ENCODE peak calls at places on chromosomes 6 and 20, in five cellular contexts. I, Z, L, O and E are unnamed samples.

GRCh38 chr6:152309648-152310047 is 327.5 kb downstream of the SYNE1 start:
- DNase-seq in Z (no peak), O (no peak), L (no peak), I (no peak), E (no peak)

GRCh38 chr6:56374841-56375369 is 127.5 kb upstream of the COL21A1 start:
- DNase-seq in O (no peak), I (no peak), Z (no peak), L (no peak), E (no peak)

GRCh38 chr6:46891396-46891795 is 30.3 kb downstream of the ADGRF5 start:
- DNase-seq in O (no peak), L (no peak), Z (no peak), I (no peak), E (no peak)

GRCh38 chr20:57320358-57320757 is 9.2 kb upstream of the SPO11 start:
- DNase-seq in Z (no peak), O (no peak), L (no peak), I (no peak), E (no peak)

GRCh38 chr6:168528457-168529095 is 87.6 kb downstream of the SMOC2 start:
- DNase-seq in L (no peak), O (no peak), Z (no peak), I (no peak), E (no peak)

GRCh38 chr6:40477246-40478126 is 109.7 kb downstream of the LRFN2 start:
- DNase-seq in I (no peak), Z (no peak), O (no peak), L (no peak), E (peak; percentile 35)

GRCh38 chr20:38190936-38191371 is 25.9 kb upstream of the TGM2 start:
- DNase-seq in Z (no peak), L (no peak), O (no peak), I (no peak), E (no peak)

GRCh38 chr6:4388675-4389074 is 253.3 kb upstream of the ECI2 start:
- DNase-seq in L (peak; percentile 42), Z (no peak), I (no peak), O (no peak), E (peak; percentile 18)

GRCh38 chr6:31651602-31652191 is 764 bp downstream of the BAG6 start:
- DNase-seq in O (peak; percentile 55), I (peak; percentile 89), L (no peak), Z (no peak), E (peak; percentile 55)

GRCh38 chr6:106187424-106187982 is 101.4 kb downstream of the PRDM1 start:
- DNase-seq in Z (no peak), I (no peak), O (no peak), L (no peak), E (no peak)

GRCh38 chr20:20820104-20820503 is 107.7 kb upstream of the RALGAPA2 start:
- DNase-seq in Z (no peak), L (peak; percentile 69), O (peak; percentile 34), I (peak; percentile 68), E (no peak)

GRCh38 chr6:56683882-56684281 is 41.2 kb upstream of the DST start:
- DNase-seq in L (no peak), I (peak; percentile 98), O (no peak), Z (no peak), E (no peak)

GRCh38 chr6:168886306-168886854 is 367.3 kb downstream of the THBS2 start:
- DNase-seq in I (no peak), O (no peak), Z (no peak), L (no peak), E (no peak)

GRCh38 chr6:138289739-138290138 is 71.4 kb upstream of the PBOV1 start:
- DNase-seq in O (no peak), Z (no peak), L (no peak), I (peak; percentile 47), E (no peak)

GRCh38 chr20:13221673-13222318 is 722 bp downstream of the ISM1 start:
- DNase-seq in I (peak; percentile 65), L (peak; percentile 82), Z (no peak), O (peak; percentile 13), E (peak; percentile 42)

GRCh38 chr20:43821795-43822194 is 92.9 kb upstream of the TOX2 start:
- DNase-seq in I (no peak), L (no peak), O (no peak), Z (no peak), E (no peak)

GRCh38 chr6:47496935-47497579 is 19.5 kb downstream of the CD2AP start:
- DNase-seq in Z (no peak), L (no peak), I (no peak), O (no peak), E (no peak)

GRCh38 chr20:8365634-8366033 is 233.6 kb downstream of the PLCB1 start:
- DNase-seq in I (no peak), L (no peak), Z (no peak), O (no peak), E (no peak)

GRCh38 chr20:12575352-12576095 is 433.2 kb upstream of the SPTLC3 start:
- DNase-seq in L (no peak), Z (no peak), I (no peak), O (no peak), E (no peak)

GRCh38 chr6:121531658-121532167 is 96.3 kb downstream of the GJA1 start:
- DNase-seq in O (no peak), I (no peak), Z (no peak), L (no peak), E (no peak)

GRCh38 chr6:12661690-12662089 is 54.9 kb upstream of the PHACTR1 start:
- DNase-seq in L (no peak), O (no peak), Z (no peak), I (no peak), E (no peak)

GRCh38 chr6:160863782-160864181 is 127.8 kb upstream of the MAP3K4 start:
- DNase-seq in L (no peak), Z (no peak), O (no peak), I (no peak), E (no peak)

GRCh38 chr6:509676-510075 is 118.1 kb downstream of the IRF4 start:
- DNase-seq in O (no peak), Z (no peak), I (no peak), L (no peak), E (no peak)

GRCh38 chr20:20465259-20465658 is 97.4 kb downstream of the INSM1 start:
- DNase-seq in I (no peak), L (peak; percentile 64), O (no peak), Z (no peak), E (no peak)

GRCh38 chr6:22026160-22026678 is 270.6 kb downstream of the PRL start:
- DNase-seq in L (no peak), Z (no peak), O (no peak), I (no peak), E (no peak)

GRCh38 chr20:33995053-33995816 is 1.5 kb downstream of the RALY start:
- DNase-seq in I (no peak), O (no peak), Z (no peak), L (no peak), E (no peak)

GRCh38 chr20:4181956-4182945 is 166.9 kb upstream of the RNF24 start:
- DNase-seq in L (no peak), I (no peak), O (no peak), Z (no peak), E (no peak)

GRCh38 chr6:99611148-99611547 is 4.5 kb downstream of the PRDM13 start:
- DNase-seq in I (no peak), Z (peak; percentile 51), L (no peak), O (no peak), E (no peak)

GRCh38 chr6:151805286-151805840 is 2.1 kb upstream of the ESR1 start:
- DNase-seq in Z (no peak), I (no peak), L (no peak), O (no peak), E (no peak)

GRCh38 chr6:166683477-166683876 is 56.4 kb upstream of the RPS6KA2 start:
- DNase-seq in I (no peak), L (no peak), Z (no peak), O (no peak), E (no peak)

GRCh38 chr20:34794006-34794585 is 31.4 kb downstream of the NCOA6 start:
- DNase-seq in Z (no peak), I (no peak), O (no peak), L (no peak), E (no peak)

GRCh38 chr6:111113731-111114438 is 26.6 kb downstream of the SLC16A10 start:
- DNase-seq in Z (no peak), O (no peak), I (no peak), L (no peak), E (peak; percentile 15)

GRCh38 chr6:18485660-18486435 is 98.7 kb downstream of the RNF144B start:
- DNase-seq in I (no peak), Z (no peak), L (no peak), O (no peak), E (no peak)

GRCh38 chr6:166729658-166730057 is 102.6 kb upstream of the RPS6KA2 start:
- DNase-seq in Z (no peak), O (no peak), I (no peak), L (no peak), E (no peak)

GRCh38 chr6:105302617-105303128 is 100.2 kb downstream of the PREP start:
- DNase-seq in O (no peak), Z (no peak), L (no peak), I (no peak), E (no peak)

GRCh38 chr6:170224694-170225660 is 65.9 kb downstream of the DLL1 start:
- DNase-seq in O (no peak), L (peak; percentile 44), I (no peak), Z (no peak), E (no peak)

GRCh38 chr20:3239026-3239866 is at the start of gene SLC4A11:
- DNase-seq in O (peak; percentile 54), I (peak; percentile 56), Z (no peak), L (peak; percentile 84), E (peak; percentile 50)

GRCh38 chr20:15699431-15700146 is 873.7 kb downstream of the KIF16B start:
- DNase-seq in O (no peak), I (no peak), L (peak; percentile 59), Z (no peak), E (no peak)
- H3K9ac ChIP-seq in O (no peak overlapping the region), I (no peak overlapping the region), L (no peak overlapping the region), Z (no peak overlapping the region), E (no peak overlapping the region)

DNA sequence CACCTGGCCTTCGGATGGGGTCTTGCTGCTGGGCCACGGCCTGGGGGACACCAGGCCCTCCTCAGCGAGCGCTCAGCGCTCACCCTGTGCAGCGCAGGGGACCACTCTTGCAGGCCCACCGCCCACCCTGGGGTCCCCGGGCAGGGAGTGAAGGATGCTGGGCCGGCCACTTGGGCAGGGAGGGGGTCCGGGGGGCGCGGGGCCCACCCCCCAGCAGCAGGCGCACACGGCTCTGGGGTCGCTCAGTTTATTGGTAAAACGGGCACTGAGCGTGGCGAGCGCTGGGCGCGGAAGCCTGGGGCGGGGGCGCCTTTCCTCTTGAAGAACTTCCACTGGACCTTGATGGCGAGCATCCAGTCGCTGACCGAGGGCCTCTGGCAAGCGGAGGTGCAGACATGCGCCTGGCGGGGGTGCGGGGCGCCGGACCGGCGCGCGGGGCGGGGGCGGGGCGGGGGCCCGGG is 11.1 kb downstream of the EEF1A2 start:
- DNase-seq in L (peak; percentile 54), O (no peak), Z (no peak), I (no peak), E (no peak)
- TF ChIP-seq ZNF274 in L (no peak), O (no peak), Z (no peak), I (no peak), E (no peak)

GRCh38 chr20:18156045-18156444 is 18.4 kb downstream of the KAT14 start:
- DNase-seq in Z (no peak), L (no peak), O (no peak), I (no peak), E (no peak)
- H3K9ac ChIP-seq in Z (no peak overlapping the region), L (no peak overlapping the region), O (no peak overlapping the region), I (no peak overlapping the region), E (no peak overlapping the region)

DNA sequence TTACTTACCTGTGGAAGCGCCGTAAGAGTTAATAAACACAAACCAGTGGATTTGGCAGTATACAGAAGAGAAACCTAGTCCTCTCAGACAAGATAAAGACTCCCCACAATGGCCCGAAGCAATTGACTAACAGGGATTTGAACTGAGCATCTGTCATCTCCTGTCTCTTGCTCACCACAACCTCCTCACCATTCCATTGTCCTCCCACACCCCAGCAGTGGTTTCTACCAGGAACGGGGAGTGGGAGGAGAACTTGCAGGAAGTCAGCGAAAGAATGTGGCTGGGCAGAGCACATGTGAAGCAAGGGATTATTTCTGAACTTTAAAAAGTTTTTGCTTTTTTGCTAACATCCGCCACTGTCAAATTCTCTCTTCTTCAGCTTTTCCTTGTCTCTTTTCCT is 24.6 kb upstream of the TAAR1 start:
- DNase-seq in L (no peak), O (no peak), Z (no peak), I (peak; percentile 10), E (no peak)
- TF ChIP-seq ZNF274 in L (no peak), O (no peak), Z (no peak), I (no peak), E (no peak)